ENCODE peak calls at places on chromosome 19, in nine cellular contexts. Z, S, Y, P, T, F, R, G and Q are unnamed samples.

GRCh38 chr19:3620817-3621547 is 5.6 kb downstream of the CACTIN start:
- DNase-seq in P (no peak), S (no peak), Z (no peak), R (no peak), T (no peak), G (no peak), Y (no peak), F (no peak), Q (no peak)

GRCh38 chr19:6238643-6239281 is 41.0 kb downstream of the MLLT1 start:
- DNase-seq in T (no peak), S (no peak), Y (no peak), F (peak; percentile 46), P (peak; percentile 52), R (no peak), G (no peak), Z (no peak), Q (peak; percentile 23)

GRCh38 chr19:11944656-11945055 is 19.7 kb downstream of the ZNF700 start:
- DNase-seq in G (no peak), P (no peak), Y (no peak), Z (no peak), T (no peak), F (no peak), R (no peak), S (no peak), Q (no peak)

GRCh38 chr19:31205887-31206518 is 143.2 kb downstream of the TSHZ3 start:
- DNase-seq in T (no peak), Z (no peak), F (no peak), R (no peak), P (no peak), G (no peak), Y (no peak), S (no peak), Q (no peak)

GRCh38 chr19:1430201-1430621 is 8.0 kb upstream of the RPS15 start:
- DNase-seq in R (no peak), G (no peak), S (no peak), F (no peak), T (no peak), P (no peak), Z (no peak), Y (no peak), Q (no peak)

GRCh38 chr19:10363789-10364281 is 16.5 kb downstream of the TYK2 start:
- DNase-seq in F (no peak), S (no peak), T (no peak), R (no peak), Z (no peak), G (no peak), P (no peak), Y (no peak), Q (peak; percentile 50)

GRCh38 chr19:7494416-7495098 is 5.7 kb upstream of the PEX11G start:
- DNase-seq in P (no peak), Y (no peak), Z (no peak), G (no peak), T (no peak), R (no peak), F (no peak), S (peak; percentile 96), Q (peak; percentile 85)

GRCh38 chr19:55353803-55354697 is 469 bp downstream of the COX6B2 start:
- DNase-seq in T (peak; percentile 33), P (peak; percentile 70), F (peak; percentile 89), G (peak; percentile 49), S (no peak), Y (peak; percentile 44), R (peak; percentile 93), Z (no peak), Q (peak; percentile 70)

GRCh38 chr19:21513651-21514050 is 8.2 kb downstream of the ZNF429 start:
- DNase-seq in S (no peak), G (no peak), R (no peak), P (no peak), F (no peak), T (no peak), Z (no peak), Y (no peak), Q (no peak)

GRCh38 chr19:13016628-13017305 is 21.5 kb downstream of the NFIX start:
- DNase-seq in P (no peak), T (no peak), G (no peak), S (no peak), Z (no peak), F (no peak), R (no peak), Y (no peak), Q (no peak)

GRCh38 chr19:44072543-44073401 is 813 bp downstream of the ZNF284 start:
- DNase-seq in Y (no peak), G (no peak), R (peak; percentile 42), S (peak; percentile 5), Z (no peak), P (no peak), F (peak; percentile 5), T (no peak), Q (peak; percentile 8)

GRCh38 chr19:1260749-1261511 is 8.2 kb upstream of the CIRBP start:
- DNase-seq in Y (peak; percentile 95), R (peak; percentile 98), G (peak; percentile 98), Z (peak; percentile 93), P (peak; percentile 92), S (peak; percentile 93), F (peak; percentile 92), T (peak; percentile 92), Q (peak; percentile 96)

GRCh38 chr19:5345895-5346386 is 5.3 kb upstream of the PTPRS start:
- DNase-seq in R (no peak), P (no peak), F (peak; percentile 36), G (no peak), Z (no peak), T (no peak), S (no peak), Y (no peak), Q (peak; percentile 18)

GRCh38 chr19:54137913-54138776 is 583 bp downstream of the CNOT3 start:
- DNase-seq in F (no peak), T (no peak), Z (no peak), G (peak; percentile 12), R (peak; percentile 56), S (no peak), Y (peak; percentile 18), P (no peak), Q (no peak)

GRCh38 chr19:14555918-14556661 is 15.8 kb downstream of the NDUFB7 start:
- DNase-seq in G (no peak), T (no peak), F (no peak), P (no peak), S (no peak), Z (no peak), Y (no peak), R (no peak), Q (peak; percentile 65)